ENCODE peak calls at places on chromosomes 1 and 21, in nine cellular contexts. B is foreskin keratinocyte; P is astrocyte; X is prostate gland; Z is fibroblast of lung; H is psoas muscle; L is CD4-positive, alpha-beta T cell; M is lower lobe of right lung; N is kidney. U is an unnamed sample.
A peak's percentile ranks its signal among the peaks of the same experiment; 100 is the strongest.

GRCh38 chr1:155974208-155975165 is 3.9 kb downstream of the ARHGEF2 start:
- DNase-seq in P (no peak), N (no peak), B (no peak), L (no peak), M (no peak), X (no peak), Z (peak; percentile 37), H (no peak), U (no peak)

GRCh38 chr1:61131716-61132115 is 49.4 kb downstream of the NFIA start:
- DNase-seq in P (no peak), Z (peak; percentile 68), N (no peak), B (no peak), M (no peak), H (no peak), X (no peak), L (no peak), U (no peak)

GRCh38 chr1:204756349-204756748 is 70.8 kb upstream of the LRRN2 start:
- DNase-seq in N (no peak), B (no peak), M (no peak), L (no peak), P (no peak), Z (no peak), X (no peak), H (no peak), U (no peak)

GRCh38 chr1:99481391-99481996 is 164.4 kb upstream of the PALMD start:
- DNase-seq in X (peak; percentile 57), L (no peak), Z (peak; percentile 77), P (peak; percentile 32), H (no peak), M (no peak), B (peak; percentile 41), N (no peak), U (no peak)

GRCh38 chr21:40797881-40798280 is 49.1 kb downstream of the DSCAM start:
- DNase-seq in M (no peak), P (peak; percentile 29), Z (no peak), B (peak; percentile 50), L (no peak), N (no peak), X (no peak), H (no peak), U (no peak)

GRCh38 chr21:40053007-40053406 is 185.8 kb downstream of the PCP4 start:
- DNase-seq in N (no peak), Z (no peak), X (peak; percentile 74), L (no peak), P (peak; percentile 10), H (peak; percentile 60), M (no peak), B (no peak), U (no peak)

GRCh38 chr1:38489844-38490270 is 369.7 kb downstream of the RRAGC start:
- DNase-seq in H (no peak), X (no peak), Z (no peak), N (no peak), B (no peak), P (no peak), L (peak; percentile 21), M (no peak), U (no peak)

GRCh38 chr1:224266105-224266935 is 63.7 kb downstream of the NVL start:
- DNase-seq in L (no peak), B (peak; percentile 22), N (no peak), H (no peak), X (no peak), P (no peak), Z (no peak), M (no peak), U (no peak)

GRCh38 chr1:205505791-205506190 is 1.3 kb downstream of the CDK18 start:
- DNase-seq in B (peak; percentile 68), N (peak; percentile 90), L (no peak), X (peak; percentile 43), M (peak; percentile 66), P (no peak), H (no peak), Z (no peak), U (no peak)

DNA sequence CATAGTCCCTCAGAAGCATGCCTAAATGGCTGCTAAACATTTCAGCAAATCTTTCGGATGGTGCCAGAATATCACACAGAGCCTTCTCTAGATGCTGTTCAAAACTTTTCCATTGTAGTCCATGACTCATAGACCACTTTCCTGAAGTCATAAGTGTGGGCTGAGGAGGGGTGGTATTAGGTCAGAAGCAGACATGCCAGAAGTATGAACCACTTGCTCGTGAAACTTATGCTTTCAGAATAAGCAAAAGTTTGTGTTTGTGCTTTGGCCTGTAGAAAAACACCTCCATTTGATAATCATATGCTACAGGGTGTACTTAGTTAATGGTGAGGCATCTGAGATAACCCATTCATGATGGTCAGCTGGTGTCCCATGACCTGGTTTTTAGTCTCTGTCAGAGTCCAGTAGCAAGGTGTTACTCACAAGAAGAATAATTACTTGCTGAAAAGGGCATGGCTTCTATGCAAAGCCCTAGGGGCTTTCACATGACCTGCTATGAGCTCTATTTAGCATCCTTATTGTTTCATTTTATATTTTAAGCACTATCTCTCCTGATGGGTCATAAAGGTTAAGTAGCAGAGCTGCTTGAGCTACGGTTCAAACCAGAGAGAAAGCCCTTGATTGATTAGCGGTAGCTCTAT is 183.1 kb upstream of the IVNS1ABP start:
- DNase-seq in L (no peak), P (peak; percentile 98), Z (peak; percentile 60), B (peak; percentile 91), X (no peak), H (no peak), M (no peak), N (no peak), U (no peak)
- H3K27ac ChIP-seq in L (no peak overlapping the region), P (peak overlapping the region; percentile 63), Z (no peak overlapping the region), B (no peak overlapping the region), X (no peak overlapping the region), H (no peak overlapping the region), M (no peak overlapping the region), N (no peak overlapping the region), U (no peak overlapping the region)

DNA sequence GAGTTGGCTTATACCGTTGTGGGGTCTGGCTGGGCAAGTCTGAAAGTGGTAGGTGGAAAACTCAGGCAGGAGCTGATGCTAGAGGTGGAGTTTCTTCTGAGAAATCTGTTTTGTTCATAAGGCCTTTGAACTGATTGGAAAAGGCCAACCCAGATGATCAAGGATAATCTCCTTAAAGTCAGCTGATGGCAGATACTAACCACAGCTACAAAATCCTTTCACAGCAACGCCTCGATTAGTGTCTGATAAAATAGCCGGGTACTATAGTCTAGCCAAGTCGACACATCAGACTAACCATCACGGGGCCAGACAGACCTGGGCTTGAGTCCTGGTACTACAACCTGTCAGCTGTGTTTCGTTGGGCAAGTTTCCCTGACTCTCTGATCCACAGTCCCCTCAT is 21.4 kb downstream of the OPRD1 start:
- DNase-seq in H (no peak), M (no peak), X (no peak), B (no peak), L (no peak), N (no peak), Z (no peak), P (no peak), U (no peak)
- TF ChIP-seq CTCF in H (no peak), M (no peak), X (no peak), B (no peak), L (no peak), N (no peak), Z (no peak), P (no peak), U (no peak)

GRCh38 chr1:151012684-151013471 is 4.6 kb downstream of the PRUNE1 start:
- DNase-seq in H (no peak), M (no peak), B (no peak), Z (no peak), P (peak; percentile 41), L (no peak), N (no peak), X (no peak), U (no peak)

GRCh38 chr1:151009674-151010345 is 1.6 kb downstream of the PRUNE1 start:
- DNase-seq in H (no peak), L (no peak), N (no peak), P (no peak), X (no peak), B (no peak), Z (no peak), M (no peak), U (no peak)

GRCh38 chr1:151009206-151009587 is 948 bp downstream of the PRUNE1 start:
- DNase-seq in Z (peak; percentile 43), B (no peak), M (no peak), L (no peak), P (peak; percentile 87), X (no peak), H (no peak), N (no peak), U (no peak)

GRCh38 chr1:151010346-151010726 is 2.1 kb downstream of the PRUNE1 start:
- DNase-seq in M (no peak), P (no peak), Z (no peak), N (no peak), L (no peak), H (no peak), B (no peak), X (no peak), U (no peak)

DNA sequence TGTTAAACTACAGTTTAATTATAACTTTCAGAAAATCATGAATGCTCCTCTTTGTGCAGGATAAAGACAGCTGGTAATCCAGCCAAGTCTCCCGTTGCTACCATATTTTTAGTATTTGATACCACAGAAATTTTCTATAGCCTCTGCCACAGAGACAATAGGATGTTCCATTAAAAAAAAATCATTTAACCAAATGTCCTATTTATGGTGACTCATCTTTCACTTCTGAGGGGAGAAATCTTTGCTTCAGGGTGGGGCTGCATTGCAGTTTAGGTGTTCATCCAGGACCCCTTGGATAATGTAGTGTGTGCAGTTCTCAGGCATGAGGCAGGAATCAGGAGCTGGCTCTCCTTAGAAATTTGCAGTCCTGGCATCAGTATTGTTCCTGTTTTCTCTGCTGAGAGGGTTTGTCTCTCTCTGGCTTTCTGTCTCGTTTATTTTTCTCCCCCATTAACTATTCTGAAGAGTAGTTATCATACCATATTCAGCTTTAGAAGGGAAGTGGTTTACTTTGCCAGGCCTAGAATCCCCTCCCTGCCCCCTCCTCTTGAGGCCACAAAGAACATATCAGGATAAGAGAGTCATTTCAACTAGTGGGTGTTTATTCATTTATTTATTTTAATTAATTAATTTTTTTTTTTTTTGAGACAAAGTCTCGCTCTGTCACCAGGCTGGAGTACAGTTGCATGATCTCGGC is 3.1 kb downstream of the PRUNE1 start:
- DNase-seq in H (no peak), X (no peak), B (no peak), M (no peak), L (no peak), N (no peak), Z (no peak), P (no peak), U (no peak)
- H3K27ac ChIP-seq in H (no peak overlapping the region), X (no peak overlapping the region), B (no peak overlapping the region), M (peak overlapping the region; percentile 63), L (no peak overlapping the region), N (no peak overlapping the region), Z (no peak overlapping the region), P (no peak overlapping the region), U (no peak overlapping the region)

DNA sequence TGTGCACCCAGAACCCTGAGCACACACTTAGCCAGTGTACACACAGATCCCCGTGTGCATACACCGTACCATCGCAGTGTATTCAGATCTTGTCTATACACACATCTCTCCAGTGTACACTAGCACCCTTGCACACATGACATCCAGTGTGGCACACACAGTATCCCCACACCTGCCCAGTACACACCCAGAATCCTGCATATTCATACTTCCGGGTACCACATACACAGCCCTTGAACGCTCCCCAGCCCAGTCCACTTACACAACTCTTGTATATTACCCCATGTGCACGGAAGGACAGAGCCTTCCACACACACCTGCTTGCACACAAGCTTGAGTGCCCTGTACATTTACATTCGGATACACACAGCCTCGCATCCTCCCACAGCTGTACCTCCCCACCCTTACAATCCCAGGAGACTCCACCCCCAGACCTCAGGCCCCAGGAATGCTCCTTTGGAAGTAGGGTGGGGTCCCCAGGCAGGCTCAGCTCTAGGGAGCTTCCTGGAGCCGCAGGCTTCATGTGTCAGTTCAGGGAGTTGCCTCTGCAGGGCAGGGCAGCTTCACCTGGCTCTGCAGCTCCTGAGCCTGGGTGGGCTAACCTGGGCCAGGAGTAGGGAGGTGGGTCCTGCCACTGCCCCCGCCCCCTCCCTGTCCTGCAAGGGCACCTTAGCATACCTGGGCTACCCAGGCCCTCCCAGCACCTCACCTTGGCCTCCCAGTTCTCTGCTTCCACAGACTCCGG is 46.2 kb downstream of the AHDC1 start:
- DNase-seq in H (no peak), Z (no peak), L (no peak), B (peak; percentile 96), P (no peak), N (peak; percentile 86), M (no peak), X (no peak), U (peak; percentile 72)
- TF ChIP-seq CTCF in H (no peak), Z (no peak), L (no peak), B (peak; percentile 50), P (no peak), N (no peak), M (no peak), X (no peak), U (no peak)

U was measured in Peyer's patch.